ENCODE peak calls at places on chromosome 18, in five cellular contexts. F is activated T-helper 1 cell treated with anti-CD3 and anti-CD28 coated beads, Interleukin-2, amount 50 U/mL, for 16 hours; A is hippocampal formation; S is HCT116; D is type B pancreatic cell. Y is an unnamed sample.
A peak's percentile ranks its signal among the peaks of the same experiment; 100 is the strongest.

GRCh38 chr18:10213526-10213925 is 240.9 kb upstream of the APCDD1 start:
- DNase-seq in F (no peak), A (peak; percentile 43), S (no peak), D (no peak), Y (no peak)

GRCh38 chr18:32919799-32920198 is 147.0 kb upstream of the KLHL14 start:
- DNase-seq in F (no peak), A (no peak), S (no peak), D (no peak), Y (peak; percentile 52)

GRCh38 chr18:46761054-46761769 is 4.4 kb upstream of the ST8SIA5 start:
- DNase-seq in F (no peak), A (peak; percentile 65), S (no peak), D (no peak), Y (no peak)

GRCh38 chr18:12597775-12598174 is 60.1 kb downstream of the SPIRE1 start:
- DNase-seq in F (no peak), A (no peak), S (peak; percentile 47), D (no peak), Y (peak; percentile 53)

GRCh38 chr18:3449702-3450357 is at the start of gene TGIF1:
- DNase-seq in F (peak; percentile 27), A (no peak), S (peak; percentile 70), D (peak; percentile 85), Y (peak; percentile 16)

GRCh38 chr18:27709344-27709743 is 467.6 kb downstream of the CDH2 start:
- DNase-seq in F (no peak), A (no peak), S (no peak), D (no peak), Y (no peak)

GRCh38 chr18:74375999-74376398 is 60.4 kb downstream of the C18orf63 start:
- DNase-seq in F (no peak), A (no peak), S (no peak), D (peak; percentile 27), Y (no peak)

GRCh38 chr18:28080876-28081300 is 96.0 kb downstream of the CDH2 start:
- DNase-seq in F (no peak), A (no peak), S (no peak), D (no peak), Y (no peak)

GRCh38 chr18:76384861-76385680 is 110.0 kb downstream of the ZNF516 start:
- DNase-seq in F (no peak), A (no peak), S (no peak), D (no peak), Y (no peak)

GRCh38 chr18:77059294-77059916 is 73.2 kb downstream of the MBP start:
- DNase-seq in F (no peak), A (no peak), S (peak; percentile 67), D (no peak), Y (peak; percentile 78)

GRCh38 chr18:58490238-58490637 is 138.7 kb downstream of the ALPK2 start:
- DNase-seq in F (no peak), A (no peak), S (no peak), D (no peak), Y (no peak)

GRCh38 chr18:48729421-48729820 is 190.6 kb downstream of the CTIF start:
- DNase-seq in F (no peak), A (no peak), S (no peak), D (no peak), Y (no peak)

GRCh38 chr18:5073026-5073944 is 123.8 kb downstream of the AKAIN1 start:
- DNase-seq in F (no peak), A (peak; percentile 49), S (peak; percentile 13), D (no peak), Y (no peak)

GRCh38 chr18:68267583-68267982 is 447.3 kb downstream of the TMX3 start:
- DNase-seq in F (no peak), A (no peak), S (no peak), D (no peak), Y (no peak)

GRCh38 chr18:21363411-21363810 is 121.4 kb downstream of the GREB1L start:
- DNase-seq in F (no peak), A (no peak), S (no peak), D (no peak), Y (no peak)